ENCODE peak calls at places on chromosomes 12 and 14, in ten cellular contexts. C is RPMI7951; O is omental fat pad; M is SK-N-SH; P is right atrium auricular region; W is natural killer cell; H is GM13976; G is stimulated activated CD8-positive, alpha-beta memory T cell treated with anti-CD3 and anti-CD28 coated beads, Interleukin-2, amount 100 ng/mL, for 1 hour; N is left lung; D is activated naive CD8-positive, alpha-beta T cell treated with anti-CD3 and anti-CD28 coated beads, Interleukin-2, amount 50 U/mL, for 24 hours. B is an unnamed sample.

GRCh38 chr12:75660107-75660530 is 148.7 kb upstream of the KRR1 start:
- DNase-seq in M (no peak), P (no peak), C (peak; percentile 72), W (no peak), H (no peak), O (no peak), G (no peak), N (no peak), D (no peak), B (no peak)

GRCh38 chr12:121581681-121582439 is 1.0 kb upstream of the KDM2B start:
- DNase-seq in N (no peak), C (peak; percentile 46), P (no peak), D (no peak), W (no peak), H (no peak), G (no peak), M (peak; percentile 79), O (no peak), B (no peak)

GRCh38 chr14:56196274-56196673 is 78.1 kb downstream of the PELI2 start:
- DNase-seq in W (no peak), O (no peak), N (no peak), P (no peak), M (no peak), G (no peak), C (peak; percentile 16), H (no peak), D (no peak), B (no peak)

GRCh38 chr12:32765906-32766305 is 10.2 kb upstream of the YARS2 start:
- DNase-seq in M (no peak), O (no peak), C (peak; percentile 15), H (no peak), D (no peak), N (no peak), G (no peak), W (no peak), P (no peak), B (no peak)

GRCh38 chr14:86088156-86088555 is 558.2 kb downstream of the FLRT2 start:
- DNase-seq in D (no peak), H (no peak), W (no peak), O (no peak), P (no peak), N (no peak), M (no peak), C (no peak), G (no peak), B (no peak)

GRCh38 chr12:100877776-100878175 is 83.2 kb downstream of the ANO4 start:
- DNase-seq in N (no peak), M (no peak), O (no peak), W (no peak), H (no peak), P (no peak), D (no peak), C (no peak), G (no peak), B (no peak)

GRCh38 chr14:70254476-70254961 is 65.8 kb upstream of the SLC8A3 start:
- DNase-seq in P (no peak), H (peak; percentile 53), W (no peak), D (peak; percentile 5), M (peak; percentile 78), O (no peak), N (peak; percentile 33), C (peak; percentile 54), G (no peak), B (no peak)

GRCh38 chr12:119180380-119181040 is 1.8 kb downstream of the HSPB8 start:
- DNase-seq in G (no peak), C (peak; percentile 23), P (peak; percentile 85), W (no peak), M (no peak), O (no peak), N (peak; percentile 46), H (no peak), D (no peak), B (no peak)

B was measured in chondrocyte.